ENCODE peak calls at places on chromosome 18, in five cellular contexts. R is HepG2, K is H1, M is K562, A is GM12878. N is an unnamed sample.

GRCh38 chr18:10299686-10300085 is 154.7 kb upstream of the APCDD1 start:
- DNase-seq in M (no peak), K (no peak), R (no peak), A (no peak), N (no peak)

GRCh38 chr18:52963481-52963880 is 623.5 kb downstream of the DCC start:
- DNase-seq in K (no peak), R (no peak), A (no peak), M (no peak), N (no peak)

GRCh38 chr18:38256366-38256765 is 690.8 kb upstream of the CELF4 start:
- DNase-seq in R (no peak), A (no peak), M (no peak), K (no peak), N (no peak)

GRCh38 chr18:9792565-9793226 is 84.6 kb downstream of the RAB31 start:
- DNase-seq in A (no peak), M (peak), K (no peak), R (peak), N (no peak)

GRCh38 chr18:60549338-60549960 is 176.9 kb upstream of the MC4R start:
- DNase-seq in A (no peak), K (peak), M (peak), R (peak), N (peak)

GRCh38 chr18:79071037-79071960 is 2.1 kb downstream of the ATP9B start:
- DNase-seq in R (no peak), A (no peak), M (no peak), K (no peak), N (no peak)

GRCh38 chr18:24016643-24017042 is 2.1 kb downstream of the TTC39C start:
- DNase-seq in M (no peak), A (no peak), R (peak), K (no peak), N (peak)

GRCh38 chr18:9612215-9612830 is 2.0 kb downstream of the PPP4R1 start:
- DNase-seq in M (no peak), A (no peak), K (no peak), R (peak), N (peak)

GRCh38 chr18:42137671-42138375 is 182.8 kb downstream of the PIK3C3 start:
- DNase-seq in M (no peak), K (no peak), R (no peak), A (no peak), N (no peak)
- TF ChIP-seq SRF in M (no peak), K (no peak), R (no peak), A (no peak), N (no peak)

GRCh38 chr18:8139971-8140406 is 469.2 kb upstream of the RAB12 start:
- DNase-seq in K (no peak), R (no peak), A (no peak), M (no peak), N (no peak)
- TF ChIP-seq POLR2AphosphoS5 in K (no peak), R (no peak), A (no peak), M (no peak), N (no peak)

GRCh38 chr18:76391746-76392145 is 103.3 kb downstream of the ZNF516 start:
- DNase-seq in M (no peak), A (no peak), R (no peak), K (no peak), N (no peak)

GRCh38 chr18:76396792-76397191 is 98.2 kb downstream of the ZNF516 start:
- DNase-seq in K (no peak), R (no peak), A (no peak), M (no peak), N (no peak)

GRCh38 chr18:76397631-76398030 is 97.4 kb downstream of the ZNF516 start:
- DNase-seq in K (no peak), M (no peak), A (no peak), R (no peak), N (no peak)

GRCh38 chr18:76395609-76396008 is 99.4 kb downstream of the ZNF516 start:
- DNase-seq in M (no peak), R (no peak), K (no peak), A (no peak), N (no peak)

GRCh38 chr18:76394780-76395476 is 100.1 kb downstream of the ZNF516 start:
- DNase-seq in A (no peak), K (no peak), R (no peak), M (no peak), N (no peak)
- TF ChIP-seq SRF in A (no peak), K (no peak), R (no peak), M (no peak), N (no peak)

GRCh38 chr18:49024808-49025361 is 74.1 kb upstream of the SMAD7 start:
- DNase-seq in K (no peak), M (no peak), A (no peak), R (no peak), N (no peak)
- TF ChIP-seq POLR2AphosphoS5 in K (no peak), M (no peak), A (no peak), R (no peak), N (no peak)

GRCh38 chr18:46393230-46393629 is 263.8 kb downstream of the LOXHD1 start:
- DNase-seq in K (no peak), R (no peak), A (no peak), M (peak), N (no peak)
- TF ChIP-seq SRF in K (no peak), R (no peak), A (no peak), M (no peak), N (no peak)

GRCh38 chr18:63317982-63318881 is 1.3 kb downstream of the BCL2 start:
- DNase-seq in K (no peak), M (no peak), R (no peak), A (no peak), N (no peak)
- TF ChIP-seq POLR2AphosphoS5 in K (no peak), M (no peak), R (no peak), A (peak), N (no peak)

DNA sequence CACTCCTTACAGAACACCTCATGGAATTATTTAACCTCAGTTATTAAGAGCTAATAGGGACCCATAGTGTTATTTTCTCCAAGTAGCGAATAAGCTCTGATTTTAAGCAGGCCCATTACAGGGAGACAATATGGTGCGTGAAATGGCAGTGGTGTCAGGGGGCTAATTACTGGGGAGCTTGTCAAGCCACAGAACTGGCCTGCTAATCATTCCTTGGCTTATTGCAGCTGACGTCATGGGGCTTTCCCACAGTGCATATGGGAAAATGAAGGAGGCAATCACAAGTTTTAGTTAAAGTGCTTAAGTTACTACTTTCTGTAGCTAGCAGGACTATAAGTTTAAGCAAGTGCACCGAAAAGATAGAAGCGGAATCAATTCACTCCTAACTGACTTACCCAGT is 262.5 kb downstream of the TGIF1 start:
- DNase-seq in M (no peak), K (no peak), R (no peak), A (no peak), N (no peak)
- TF ChIP-seq SRF in M (no peak), K (no peak), R (no peak), A (no peak), N (no peak)

DNA sequence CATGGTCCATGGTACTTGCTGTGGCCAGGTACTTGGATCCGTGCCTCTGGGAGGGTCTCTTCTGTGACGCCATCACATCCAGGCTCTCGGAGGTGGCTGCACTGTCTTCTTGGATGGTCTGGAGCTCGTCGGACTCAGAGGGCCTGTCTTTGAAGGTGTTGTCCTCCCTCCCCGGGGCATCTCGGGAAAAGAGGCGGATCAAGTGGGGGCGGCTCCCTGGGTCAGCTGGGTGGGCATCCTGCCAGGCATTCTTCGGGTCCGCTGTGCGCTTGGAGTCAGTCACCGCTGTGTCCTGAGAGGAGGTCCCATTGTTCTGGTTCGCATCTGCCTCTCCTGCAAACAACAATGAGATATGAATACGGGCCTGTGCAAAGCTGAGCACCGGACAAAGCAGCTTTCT is 115.6 kb downstream of the MBP start:
- DNase-seq in K (no peak), A (no peak), M (no peak), R (no peak), N (no peak)
- TF ChIP-seq POLR2AphosphoS5 in K (no peak), A (no peak), M (no peak), R (no peak), N (no peak)

GRCh38 chr18:55407774-55408535 is 180.0 kb downstream of the TCF4 start:
- DNase-seq in M (no peak), K (no peak), A (no peak), R (no peak), N (no peak)

GRCh38 chr18:55404811-55405654 is 183.0 kb downstream of the TCF4 start:
- DNase-seq in K (no peak), M (no peak), A (no peak), R (no peak), N (no peak)

GRCh38 chr18:55407191-55407590 is 180.8 kb downstream of the TCF4 start:
- DNase-seq in R (no peak), K (no peak), M (no peak), A (no peak), N (no peak)

GRCh38 chr18:55405655-55406373 is 182.2 kb downstream of the TCF4 start:
- DNase-seq in K (no peak), A (no peak), M (peak), R (no peak), N (no peak)

GRCh38 chr18:55406374-55407045 is 181.5 kb downstream of the TCF4 start:
- DNase-seq in K (no peak), A (no peak), M (no peak), R (no peak), N (no peak)
- TF ChIP-seq SRF in K (no peak), A (no peak), M (no peak), R (no peak), N (no peak)

N was measured in HCT116.